ENCODE peak calls at places on chromosomes 6 and 20, in five cellular contexts. M, V, K, S and J are unnamed samples.

GRCh38 chr6:33905081-33905609 is 101.3 kb upstream of the MLN start:
- DNase-seq in M (no peak), K (no peak), V (no peak), S (no peak), J (no peak)

GRCh38 chr20:49999329-49999728 is 16.5 kb downstream of the SNAI1 start:
- DNase-seq in V (no peak), K (no peak), M (no peak), S (no peak), J (no peak)

GRCh38 chr6:11831653-11832052 is 53.0 kb upstream of the ADTRP start:
- DNase-seq in K (no peak), M (no peak), V (no peak), S (no peak), J (no peak)

GRCh38 chr20:43925215-43925614 is 10.6 kb downstream of the TOX2 start:
- DNase-seq in K (no peak), M (no peak), V (no peak), S (no peak), J (no peak)

GRCh38 chr6:96499781-96500180 is 21.8 kb upstream of the UFL1 start:
- DNase-seq in V (no peak), K (no peak), S (no peak), M (no peak), J (no peak)

GRCh38 chr6:149899926-149900619 is 2.2 kb upstream of the RAET1E start:
- DNase-seq in K (no peak), M (no peak), V (no peak), S (no peak), J (no peak)

GRCh38 chr6:27471365-27472115 is 1.4 kb downstream of the ZNF184 start:
- DNase-seq in V (no peak), K (no peak), S (no peak), M (no peak), J (no peak)

GRCh38 chr6:17850281-17850680 is 137.2 kb downstream of the KIF13A start:
- DNase-seq in V (no peak), S (no peak), K (no peak), M (no peak), J (no peak)

GRCh38 chr6:33213166-33213988 is 5.1 kb downstream of the RING1 start:
- DNase-seq in S (peak), K (no peak), V (peak), M (no peak), J (no peak)

GRCh38 chr6:80143312-80143960 is 37.0 kb downstream of the BCKDHB start:
- DNase-seq in V (peak), M (peak), K (peak), S (peak), J (peak)

GRCh38 chr6:166420351-166420750 is 37.6 kb upstream of the MPC1 start:
- DNase-seq in V (no peak), M (no peak), K (no peak), S (peak), J (peak)

GRCh38 chr20:20690676-20691476 is 21.6 kb downstream of the RALGAPA2 start:
- DNase-seq in S (peak), V (no peak), K (no peak), M (no peak), J (no peak)

GRCh38 chr6:98452721-98453120 is 381.7 kb upstream of the POU3F2 start:
- DNase-seq in K (no peak), S (no peak), V (no peak), M (no peak), J (no peak)

GRCh38 chr6:29336269-29336668 is 32.4 kb downstream of the OR5V1 start:
- DNase-seq in K (no peak), M (no peak), S (no peak), V (no peak), J (no peak)

GRCh38 chr6:3318821-3319540 is 60.2 kb downstream of the PSMG4 start:
- DNase-seq in V (no peak), M (no peak), K (no peak), S (no peak), J (no peak)

GRCh38 chr6:45105170-45105820 is 222.8 kb upstream of the RUNX2 start:
- DNase-seq in S (no peak), K (no peak), V (no peak), M (no peak), J (no peak)

GRCh38 chr20:31568041-31568731 is 36.9 kb upstream of the ID1 start:
- DNase-seq in M (no peak), S (no peak), K (no peak), V (no peak), J (no peak)

GRCh38 chr6:75691012-75691411 is 58.0 kb upstream of the MYO6 start:
- DNase-seq in M (no peak), S (peak), K (no peak), V (no peak), J (no peak)

GRCh38 chr6:128712898-128713297 is 170.0 kb upstream of the LAMA2 start:
- DNase-seq in V (no peak), S (no peak), K (peak), M (no peak), J (no peak)

GRCh38 chr6:82954937-82955577 is 110.6 kb downstream of the UBE3D start:
- DNase-seq in V (no peak), K (no peak), S (no peak), M (peak), J (no peak)

GRCh38 chr6:113995632-113996031 is 24.7 kb upstream of the HDAC2 start:
- DNase-seq in K (peak), S (peak), V (peak), M (peak), J (no peak)

GRCh38 chr6:73515204-73516101 is 5.4 kb downstream of the EEF1A1 start:
- DNase-seq in M (peak), K (peak), S (peak), V (no peak), J (peak)

GRCh38 chr6:474454-475185 is 83.1 kb downstream of the IRF4 start:
- DNase-seq in M (no peak), S (peak), K (no peak), V (no peak), J (no peak)

GRCh38 chr20:44849712-44850111 is 35.8 kb upstream of the YWHAB start:
- DNase-seq in S (no peak), M (no peak), V (no peak), K (no peak), J (no peak)

GRCh38 chr6:10528170-10528981 is 7.2 kb downstream of the GCNT2 start:
- DNase-seq in S (peak), V (peak), K (no peak), M (no peak), J (no peak)

GRCh38 chr20:48205281-48205782 is 420.1 kb upstream of the SULF2 start:
- DNase-seq in M (no peak), K (no peak), V (no peak), S (no peak), J (no peak)

GRCh38 chr6:152828431-152828830 is 77.8 kb downstream of the VIP start:
- DNase-seq in V (no peak), K (no peak), S (no peak), M (no peak), J (no peak)